ENCODE peak calls at places on chromosomes 5 and 9, in ten cellular contexts. One of them, this sample, is unnamed.

GRCh38 chr9:99353408-99353807 is 131.3 kb downstream of the SEC61B start:
- DNase-seq in sigmoid colon: peak
- DNase-seq in A549: no peak
- DNase-seq in H1: no peak
- DNase-seq in transverse colon: no peak
- DNase-seq in K562: no peak
- DNase-seq in tibial nerve: peak
- DNase-seq in HepG2: no peak
- DNase-seq in stomach: no peak
- DNase-seq in GM12878: no peak
- DNase-seq in this sample: no peak

GRCh38 chr5:160287378-160288051 is 24.8 kb downstream of the CCNJL start:
- DNase-seq in stomach: peak
- DNase-seq in tibial nerve: no peak
- DNase-seq in sigmoid colon: no peak
- DNase-seq in HepG2: peak
- DNase-seq in transverse colon: peak
- DNase-seq in GM12878: no peak
- DNase-seq in K562: no peak
- DNase-seq in H1: peak
- DNase-seq in A549: no peak
- DNase-seq in this sample: peak

GRCh38 chr5:90645024-90645610 is 86.5 kb downstream of the ADGRV1 start:
- DNase-seq in tibial nerve: no peak
- DNase-seq in stomach: no peak
- DNase-seq in K562: peak
- DNase-seq in GM12878: no peak
- DNase-seq in HepG2: peak
- DNase-seq in sigmoid colon: no peak
- DNase-seq in transverse colon: no peak
- DNase-seq in A549: no peak
- DNase-seq in H1: no peak
- DNase-seq in this sample: no peak

GRCh38 chr5:179795049-179795862 is 1.5 kb downstream of the LTC4S start:
- DNase-seq in stomach: peak
- DNase-seq in transverse colon: no peak
- DNase-seq in GM12878: no peak
- DNase-seq in A549: no peak
- DNase-seq in sigmoid colon: peak
- DNase-seq in H1: peak
- DNase-seq in tibial nerve: no peak
- DNase-seq in HepG2: no peak
- DNase-seq in K562: no peak
- DNase-seq in this sample: peak

GRCh38 chr5:115601709-115602584 is at the start of gene TICAM2:
- DNase-seq in GM12878: peak
- DNase-seq in H1: peak
- DNase-seq in stomach: peak
- DNase-seq in HepG2: no peak
- DNase-seq in A549: peak
- DNase-seq in K562: peak
- DNase-seq in transverse colon: peak
- DNase-seq in tibial nerve: peak
- DNase-seq in sigmoid colon: peak
- DNase-seq in this sample: peak

GRCh38 chr9:135329571-135330306 is 149.8 kb upstream of the PPP1R26 start:
- DNase-seq in A549: no peak
- DNase-seq in transverse colon: no peak
- DNase-seq in K562: no peak
- DNase-seq in HepG2: no peak
- DNase-seq in GM12878: no peak
- DNase-seq in stomach: no peak
- DNase-seq in tibial nerve: no peak
- DNase-seq in sigmoid colon: no peak
- DNase-seq in H1: peak
- DNase-seq in this sample: no peak

GRCh38 chr5:964821-965220 is 43.8 kb upstream of the NKD2 start:
- DNase-seq in transverse colon: no peak
- DNase-seq in sigmoid colon: no peak
- DNase-seq in A549: no peak
- DNase-seq in HepG2: no peak
- DNase-seq in GM12878: no peak
- DNase-seq in tibial nerve: no peak
- DNase-seq in H1: no peak
- DNase-seq in K562: no peak
- DNase-seq in stomach: no peak
- DNase-seq in this sample: no peak

GRCh38 chr9:130680836-130681768 is 12.5 kb upstream of the EXOSC2 start:
- DNase-seq in A549: peak
- DNase-seq in stomach: peak
- DNase-seq in GM12878: no peak
- DNase-seq in HepG2: peak
- DNase-seq in tibial nerve: no peak
- DNase-seq in transverse colon: peak
- DNase-seq in K562: peak
- DNase-seq in H1: peak
- DNase-seq in sigmoid colon: peak
- DNase-seq in this sample: peak

GRCh38 chr5:10699281-10699874 is 61.7 kb downstream of the DAP start:
- DNase-seq in tibial nerve: no peak
- DNase-seq in H1: no peak
- DNase-seq in transverse colon: no peak
- DNase-seq in sigmoid colon: no peak
- DNase-seq in K562: no peak
- DNase-seq in A549: no peak
- DNase-seq in GM12878: no peak
- DNase-seq in stomach: no peak
- DNase-seq in HepG2: no peak
- DNase-seq in this sample: no peak

DNA sequence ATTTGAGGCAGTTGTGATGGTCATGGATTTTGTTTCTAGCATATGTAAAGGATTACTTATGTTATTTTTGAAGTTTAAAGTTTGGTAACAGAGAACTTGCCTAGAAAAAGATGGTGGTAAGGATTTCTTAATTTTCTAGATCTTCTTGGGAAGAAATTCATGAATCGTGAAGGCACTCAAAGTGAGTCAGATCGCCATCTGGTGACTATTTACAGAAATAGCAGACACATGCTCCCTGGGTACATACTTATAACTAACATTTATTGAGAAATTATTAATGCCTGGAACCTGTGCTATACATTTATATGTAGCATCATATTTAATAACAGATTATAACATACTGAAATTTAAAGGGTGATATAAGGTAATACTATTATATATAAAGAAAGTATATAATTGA is 299.7 kb downstream of the IZUMO3 start:
- DNase-seq in stomach: no peak
- DNase-seq in K562: no peak
- DNase-seq in HepG2: no peak
- DNase-seq in A549: no peak
- DNase-seq in H1: no peak
- DNase-seq in tibial nerve: no peak
- DNase-seq in GM12878: no peak
- DNase-seq in sigmoid colon: no peak
- DNase-seq in transverse colon: no peak
- DNase-seq in this sample: no peak
- TF ChIP-seq CTCF in stomach: no peak
- TF ChIP-seq CTCF in K562: no peak
- TF ChIP-seq CTCF in HepG2: no peak
- TF ChIP-seq CTCF in A549: no peak
- TF ChIP-seq CTCF in H1: no peak
- TF ChIP-seq CTCF in tibial nerve: no peak
- TF ChIP-seq CTCF in GM12878: peak
- TF ChIP-seq CTCF in sigmoid colon: no peak
- TF ChIP-seq CTCF in transverse colon: peak
- TF ChIP-seq CTCF in this sample: no peak

GRCh38 chr9:120650352-120650751 is 63.9 kb downstream of the MEGF9 start:
- DNase-seq in GM12878: no peak
- DNase-seq in K562: no peak
- DNase-seq in sigmoid colon: no peak
- DNase-seq in H1: no peak
- DNase-seq in HepG2: peak
- DNase-seq in tibial nerve: no peak
- DNase-seq in A549: no peak
- DNase-seq in transverse colon: no peak
- DNase-seq in stomach: no peak
- DNase-seq in this sample: no peak
- TF ChIP-seq EP300 in GM12878: no peak
- TF ChIP-seq EP300 in K562: no peak
- TF ChIP-seq EP300 in sigmoid colon: no peak
- TF ChIP-seq EP300 in H1: no peak
- TF ChIP-seq EP300 in HepG2: no peak
- TF ChIP-seq EP300 in tibial nerve: no peak
- TF ChIP-seq EP300 in A549: no peak
- TF ChIP-seq EP300 in transverse colon: no peak
- TF ChIP-seq EP300 in stomach: no peak
- TF ChIP-seq EP300 in this sample: no peak

GRCh38 chr9:6567140-6567591 is 78.4 kb downstream of the GLDC start:
- DNase-seq in transverse colon: no peak
- DNase-seq in HepG2: no peak
- DNase-seq in sigmoid colon: no peak
- DNase-seq in H1: no peak
- DNase-seq in GM12878: no peak
- DNase-seq in K562: no peak
- DNase-seq in A549: peak
- DNase-seq in tibial nerve: no peak
- DNase-seq in stomach: no peak
- DNase-seq in this sample: no peak

GRCh38 chr9:6564868-6565267 is 80.7 kb downstream of the GLDC start:
- DNase-seq in HepG2: no peak
- DNase-seq in sigmoid colon: no peak
- DNase-seq in GM12878: no peak
- DNase-seq in A549: no peak
- DNase-seq in stomach: no peak
- DNase-seq in H1: no peak
- DNase-seq in transverse colon: no peak
- DNase-seq in K562: no peak
- DNase-seq in tibial nerve: no peak
- DNase-seq in this sample: peak

GRCh38 chr9:6565312-6565711 is 80.2 kb downstream of the GLDC start:
- DNase-seq in H1: no peak
- DNase-seq in tibial nerve: no peak
- DNase-seq in GM12878: no peak
- DNase-seq in A549: no peak
- DNase-seq in sigmoid colon: no peak
- DNase-seq in transverse colon: no peak
- DNase-seq in HepG2: no peak
- DNase-seq in stomach: no peak
- DNase-seq in K562: no peak
- DNase-seq in this sample: no peak

GRCh38 chr9:6564370-6564769 is 81.2 kb downstream of the GLDC start:
- DNase-seq in GM12878: no peak
- DNase-seq in stomach: no peak
- DNase-seq in tibial nerve: no peak
- DNase-seq in A549: no peak
- DNase-seq in HepG2: no peak
- DNase-seq in sigmoid colon: no peak
- DNase-seq in H1: no peak
- DNase-seq in K562: no peak
- DNase-seq in transverse colon: no peak
- DNase-seq in this sample: no peak

DNA sequence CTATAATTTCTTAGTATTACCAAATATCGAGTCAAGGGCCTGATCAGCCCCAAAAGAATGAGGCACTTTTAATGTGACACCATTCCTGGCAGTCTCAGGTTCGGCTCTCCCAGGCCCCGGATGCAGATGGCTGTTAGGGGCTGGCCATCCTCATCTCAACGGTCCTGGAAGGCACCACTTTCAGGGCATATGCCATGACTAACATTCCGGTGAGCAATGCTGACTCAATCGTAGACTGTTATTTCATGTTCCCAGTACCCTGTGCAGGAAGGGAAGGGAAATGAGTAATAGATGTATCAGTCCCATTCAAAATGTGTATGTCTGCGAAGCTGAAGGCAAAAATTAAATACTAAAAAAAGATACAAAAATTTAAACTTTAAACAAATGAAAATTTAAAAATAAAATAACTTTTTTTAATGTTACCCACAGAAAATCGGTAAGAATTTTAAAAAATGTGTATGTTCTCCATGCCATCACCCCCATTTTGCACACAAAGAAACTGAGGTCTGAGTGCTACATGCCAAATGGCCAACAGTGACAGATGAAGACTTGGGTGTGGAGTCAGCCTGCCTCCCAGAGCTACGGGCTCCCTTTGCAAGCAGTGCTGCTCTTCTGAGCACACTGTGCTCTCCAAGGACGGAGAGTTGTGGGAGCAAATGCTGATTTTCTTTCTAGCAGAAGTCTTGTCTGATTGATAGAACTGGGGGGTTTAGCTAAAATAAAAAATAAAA is 79.0 kb downstream of the GLDC start:
- DNase-seq in transverse colon: no peak
- DNase-seq in stomach: no peak
- DNase-seq in HepG2: no peak
- DNase-seq in GM12878: no peak
- DNase-seq in A549: peak
- DNase-seq in H1: no peak
- DNase-seq in K562: no peak
- DNase-seq in sigmoid colon: no peak
- DNase-seq in tibial nerve: no peak
- DNase-seq in this sample: no peak
- TF ChIP-seq CTCF in transverse colon: no peak
- TF ChIP-seq CTCF in stomach: no peak
- TF ChIP-seq CTCF in HepG2: no peak
- TF ChIP-seq CTCF in GM12878: no peak
- TF ChIP-seq CTCF in A549: no peak
- TF ChIP-seq CTCF in H1: no peak
- TF ChIP-seq CTCF in K562: no peak
- TF ChIP-seq CTCF in sigmoid colon: no peak
- TF ChIP-seq CTCF in tibial nerve: no peak
- TF ChIP-seq CTCF in this sample: no peak

GRCh38 chr5:127586811-127587210 is 62.1 kb upstream of the CTXN3 start:
- DNase-seq in GM12878: no peak
- DNase-seq in tibial nerve: no peak
- DNase-seq in HepG2: no peak
- DNase-seq in A549: no peak
- DNase-seq in stomach: no peak
- DNase-seq in transverse colon: no peak
- DNase-seq in sigmoid colon: no peak
- DNase-seq in H1: no peak
- DNase-seq in K562: no peak
- DNase-seq in this sample: no peak
- TF ChIP-seq EP300 in GM12878: no peak
- TF ChIP-seq EP300 in tibial nerve: no peak
- TF ChIP-seq EP300 in HepG2: no peak
- TF ChIP-seq EP300 in A549: no peak
- TF ChIP-seq EP300 in stomach: no peak
- TF ChIP-seq EP300 in transverse colon: no peak
- TF ChIP-seq EP300 in sigmoid colon: no peak
- TF ChIP-seq EP300 in H1: no peak
- TF ChIP-seq EP300 in K562: no peak
- TF ChIP-seq EP300 in this sample: no peak

GRCh38 chr5:173629628-173630027 is 13.2 kb upstream of the BOD1 start:
- DNase-seq in GM12878: no peak
- DNase-seq in HepG2: no peak
- DNase-seq in A549: peak
- DNase-seq in tibial nerve: no peak
- DNase-seq in stomach: no peak
- DNase-seq in K562: peak
- DNase-seq in H1: peak
- DNase-seq in transverse colon: no peak
- DNase-seq in sigmoid colon: no peak
- DNase-seq in this sample: no peak
- TF ChIP-seq CTCF in GM12878: peak
- TF ChIP-seq CTCF in HepG2: peak
- TF ChIP-seq CTCF in A549: peak
- TF ChIP-seq CTCF in tibial nerve: no peak
- TF ChIP-seq CTCF in stomach: no peak
- TF ChIP-seq CTCF in K562: peak
- TF ChIP-seq CTCF in H1: peak
- TF ChIP-seq CTCF in transverse colon: no peak
- TF ChIP-seq CTCF in sigmoid colon: no peak
- TF ChIP-seq CTCF in this sample: no peak

This sample was measured in ovary.